ENCODE peak calls at places on chromosomes 7 and 10, in eight cellular contexts. R, T, Z, L, B, C, S and W are unnamed samples.

GRCh38 chr10:8365935-8366911 is 311.7 kb downstream of the GATA3 start:
- DNase-seq in Z (no peak), C (no peak), L (no peak), S (no peak), T (peak; percentile 98), R (no peak), B (peak; percentile 58), W (no peak)

GRCh38 chr10:113600569-113600968 is 47.7 kb downstream of the HABP2 start:
- DNase-seq in B (no peak), T (no peak), Z (no peak), C (no peak), S (no peak), R (no peak), L (no peak), W (no peak)

GRCh38 chr10:113273151-113273876 is 279.5 kb upstream of the HABP2 start:
- DNase-seq in S (peak; percentile 12), T (no peak), Z (peak; percentile 11), B (no peak), L (no peak), R (no peak), C (no peak), W (no peak)

GRCh38 chr10:13820591-13821377 is 234.0 kb downstream of the PRPF18 start:
- DNase-seq in C (no peak), Z (no peak), B (no peak), R (no peak), T (no peak), S (no peak), L (no peak), W (no peak)

GRCh38 chr10:43077421-43078171 is 727 bp downstream of the RET start:
- DNase-seq in S (no peak), B (no peak), R (no peak), C (no peak), T (no peak), Z (no peak), L (no peak), W (no peak)

GRCh38 chr7:149281508-149282330 is 19.7 kb downstream of the ZNF783 start:
- DNase-seq in S (no peak), B (no peak), C (no peak), R (no peak), T (no peak), L (no peak), Z (no peak), W (no peak)

GRCh38 chr10:24452030-24452429 is 243.1 kb downstream of the KIAA1217 start:
- DNase-seq in Z (no peak), T (no peak), C (no peak), B (peak; percentile 16), L (peak; percentile 47), S (no peak), R (no peak), W (no peak)

GRCh38 chr10:110144526-110144925 is 62.9 kb upstream of the MXI1 start:
- DNase-seq in R (no peak), L (no peak), S (no peak), B (no peak), C (no peak), Z (no peak), T (no peak), W (no peak)

GRCh38 chr10:84290235-84290634 is 38.2 kb upstream of the CCSER2 start:
- DNase-seq in C (no peak), R (no peak), S (no peak), T (no peak), L (no peak), B (no peak), Z (no peak), W (no peak)

GRCh38 chr10:93945814-93946213 is 47.9 kb upstream of the PLCE1 start:
- DNase-seq in R (no peak), L (no peak), C (no peak), S (no peak), T (no peak), Z (no peak), B (no peak), W (no peak)

GRCh38 chr7:95472521-95473160 is 13.1 kb upstream of the ASB4 start:
- DNase-seq in T (no peak), L (no peak), Z (no peak), S (no peak), C (no peak), R (no peak), B (no peak), W (no peak)

GRCh38 chr7:95476904-95477594 is 8.7 kb upstream of the ASB4 start:
- DNase-seq in Z (peak; percentile 72), R (no peak), S (peak; percentile 17), B (peak; percentile 67), L (peak; percentile 38), T (peak; percentile 46), C (no peak), W (peak; percentile 30)

GRCh38 chr7:95473276-95473985 is 12.3 kb upstream of the ASB4 start:
- DNase-seq in C (no peak), R (no peak), L (no peak), B (no peak), T (no peak), S (no peak), Z (no peak), W (no peak)

GRCh38 chr7:95478139-95479037 is 7.4 kb upstream of the ASB4 start:
- DNase-seq in S (no peak), R (no peak), L (no peak), B (no peak), Z (peak; percentile 42), C (no peak), T (no peak), W (no peak)

DNA sequence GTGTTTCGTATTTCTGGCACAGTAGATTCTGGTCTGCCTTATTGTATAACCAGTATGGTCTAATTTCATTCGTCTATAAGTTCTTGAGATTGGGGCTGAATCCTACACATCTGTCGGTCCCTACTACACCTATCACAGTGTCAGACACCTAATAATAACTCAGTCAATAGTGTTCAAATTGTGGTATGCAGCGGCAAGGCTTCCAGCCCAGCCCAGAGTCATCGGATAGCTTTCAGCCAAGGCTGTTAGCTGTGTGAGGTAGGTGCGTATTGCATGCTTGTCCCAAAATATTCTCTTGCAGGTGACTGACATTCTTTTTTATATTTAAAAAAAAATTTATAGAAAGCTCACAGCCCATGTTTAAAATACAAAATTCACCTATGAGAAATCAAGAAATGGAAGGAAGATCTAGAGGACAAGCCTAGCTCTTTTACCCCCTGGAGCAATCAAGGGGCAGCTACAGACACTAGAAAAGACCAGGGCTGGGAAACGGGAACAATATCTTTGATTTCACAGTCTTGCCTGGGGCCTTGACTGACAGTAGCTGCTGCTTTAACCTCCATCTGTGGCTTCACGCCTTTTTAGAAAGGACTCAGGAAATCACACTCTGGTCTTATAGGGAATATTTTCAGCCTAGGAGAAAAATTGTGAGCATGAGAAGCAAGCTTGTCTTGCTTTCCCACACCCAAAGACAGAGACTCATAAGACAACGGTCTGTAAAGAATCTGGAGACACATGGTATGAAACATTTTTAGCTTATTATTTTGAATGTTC is 9.5 kb upstream of the ASB4 start:
- DNase-seq in T (no peak), L (no peak), S (no peak), Z (no peak), B (no peak), R (no peak), C (no peak), W (no peak)
- H3K4me3 ChIP-seq in T (peak overlapping the region; percentile 28), L (peak overlapping the region; percentile 10), S (no peak overlapping the region), Z (no peak overlapping the region), B (no peak overlapping the region), R (no peak overlapping the region), C (no peak overlapping the region), W (no peak overlapping the region)

GRCh38 chr10:71623098-71623985 is 96.2 kb downstream of the C10orf105 start:
- DNase-seq in C (no peak), T (no peak), Z (peak; percentile 26), L (no peak), R (no peak), S (no peak), B (no peak), W (no peak)
- TF ChIP-seq CTCF in C (no peak), T (peak; percentile 45), Z (peak; percentile 11), L (no peak), R (peak; percentile 26), S (peak; percentile 25), B (no peak), W (peak; percentile 26)

GRCh38 chr10:119409385-119409784 is 133.1 kb downstream of the RGS10 start:
- DNase-seq in Z (no peak), T (no peak), S (no peak), L (no peak), B (no peak), R (no peak), C (no peak), W (no peak)

GRCh38 chr10:119408969-119409371 is 133.5 kb downstream of the RGS10 start:
- DNase-seq in C (no peak), B (no peak), R (no peak), Z (no peak), T (no peak), L (no peak), S (no peak), W (no peak)

GRCh38 chr10:119408072-119408471 is 134.4 kb downstream of the RGS10 start:
- DNase-seq in Z (no peak), C (no peak), B (no peak), L (no peak), T (no peak), R (no peak), S (no peak), W (no peak)

GRCh38 chr10:119410361-119411116 is 132.0 kb downstream of the RGS10 start:
- DNase-seq in T (no peak), S (no peak), Z (no peak), L (no peak), C (no peak), B (no peak), R (no peak), W (no peak)

GRCh38 chr10:119409906-119410305 is 132.6 kb downstream of the RGS10 start:
- DNase-seq in T (no peak), R (no peak), C (no peak), S (no peak), L (peak; percentile 49), B (no peak), Z (peak; percentile 55), W (peak; percentile 66)
- H3K27ac ChIP-seq in T (no peak overlapping the region), R (peak overlapping the region; percentile 46), C (peak overlapping the region; percentile 88), S (no peak overlapping the region), L (peak overlapping the region; percentile 78), B (no peak overlapping the region), Z (peak overlapping the region; percentile 75), W (peak overlapping the region; percentile 83)

GRCh38 chr10:100009283-100009792 is 409 bp downstream of the DNMBP start:
- DNase-seq in R (no peak), Z (peak; percentile 70), B (peak; percentile 63), L (peak; percentile 41), S (peak; percentile 6), C (no peak), T (no peak), W (no peak)

GRCh38 chr10:100007239-100008141 is 2.3 kb downstream of the DNMBP start:
- DNase-seq in C (no peak), L (no peak), B (no peak), T (no peak), R (no peak), Z (no peak), S (no peak), W (no peak)

GRCh38 chr10:100008708-100009282 is 952 bp downstream of the DNMBP start:
- DNase-seq in B (no peak), T (no peak), R (no peak), L (no peak), C (no peak), S (no peak), Z (no peak), W (no peak)

GRCh38 chr10:100006241-100006886 is 3.4 kb downstream of the DNMBP start:
- DNase-seq in C (no peak), Z (no peak), S (no peak), T (peak; percentile 93), L (no peak), B (no peak), R (no peak), W (peak; percentile 78)

DNA sequence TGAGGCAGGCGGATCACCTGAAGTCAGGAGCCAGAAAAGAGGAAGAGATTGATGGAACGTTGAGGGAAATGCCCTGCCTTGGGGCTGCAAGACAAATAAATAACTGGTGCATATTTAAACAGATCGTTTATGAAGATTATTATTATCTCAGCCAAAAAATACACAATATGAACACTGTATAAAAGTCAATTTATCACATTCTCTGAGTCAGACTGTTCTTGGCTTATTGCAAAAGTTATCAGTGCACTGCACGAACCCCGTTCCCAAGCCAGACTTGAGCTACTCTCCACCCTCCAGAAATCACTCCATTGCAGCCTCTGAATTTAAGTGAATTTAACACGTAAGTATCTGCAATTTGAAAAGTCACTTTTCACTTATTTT is 1.6 kb downstream of the DNMBP start:
- DNase-seq in T (peak; percentile 66), R (no peak), C (no peak), B (no peak), Z (no peak), S (no peak), L (no peak), W (no peak)
- H3K4me3 ChIP-seq in T (peak overlapping the region; percentile 81), R (peak overlapping the region; percentile 98), C (peak overlapping the region; percentile 82), B (no peak overlapping the region), Z (peak overlapping the region; percentile 47), S (no peak overlapping the region), L (peak overlapping the region; percentile 99), W (peak overlapping the region; percentile 94)